ENCODE peak calls at places on chromosome 11, in eight cellular contexts. One of them, this sample, is unnamed.

GRCh38 chr11:2446590-2447252 is 1.9 kb downstream of the KCNQ1 start:
- DNase-seq in retina: no peak
- DNase-seq in LoVo: no peak
- DNase-seq in GM10248: no peak
- DNase-seq in mammary epithelial cell: no peak
- DNase-seq in astrocyte of the cerebellum: no peak
- DNase-seq in left ventricle myocardium inferior: no peak
- DNase-seq in occipital lobe: no peak
- DNase-seq in this sample: peak; percentile 68

GRCh38 chr11:64001552-64002427 is 15.6 kb downstream of the OTUB1 start:
- DNase-seq in retina: no peak
- DNase-seq in LoVo: no peak
- DNase-seq in GM10248: no peak
- DNase-seq in mammary epithelial cell: no peak
- DNase-seq in astrocyte of the cerebellum: no peak
- DNase-seq in left ventricle myocardium inferior: peak; percentile 36
- DNase-seq in occipital lobe: no peak
- DNase-seq in this sample: no peak

GRCh38 chr11:1992111-1992510 is 5.5 kb downstream of the H19 start:
- DNase-seq in retina: no peak
- DNase-seq in LoVo: no peak
- DNase-seq in GM10248: no peak
- DNase-seq in mammary epithelial cell: no peak
- DNase-seq in astrocyte of the cerebellum: no peak
- DNase-seq in left ventricle myocardium inferior: no peak
- DNase-seq in occipital lobe: no peak
- DNase-seq in this sample: no peak

GRCh38 chr11:32597914-32598313 is 14.3 kb downstream of the EIF3M start:
- DNase-seq in retina: no peak
- DNase-seq in LoVo: no peak
- DNase-seq in GM10248: no peak
- DNase-seq in mammary epithelial cell: no peak
- DNase-seq in astrocyte of the cerebellum: no peak
- DNase-seq in left ventricle myocardium inferior: no peak
- DNase-seq in occipital lobe: no peak
- DNase-seq in this sample: no peak

GRCh38 chr11:119347242-119347641 is 737 bp upstream of the MFRP start:
- DNase-seq in retina: no peak
- DNase-seq in LoVo: no peak
- DNase-seq in GM10248: no peak
- DNase-seq in mammary epithelial cell: no peak
- DNase-seq in astrocyte of the cerebellum: no peak
- DNase-seq in left ventricle myocardium inferior: no peak
- DNase-seq in occipital lobe: no peak
- DNase-seq in this sample: no peak

GRCh38 chr11:85481862-85482261 is 145.3 kb downstream of the DLG2 start:
- DNase-seq in retina: no peak
- DNase-seq in LoVo: no peak
- DNase-seq in GM10248: no peak
- DNase-seq in mammary epithelial cell: no peak
- DNase-seq in astrocyte of the cerebellum: no peak
- DNase-seq in left ventricle myocardium inferior: no peak
- DNase-seq in occipital lobe: no peak
- DNase-seq in this sample: no peak

GRCh38 chr11:71446942-71447688 is 1.1 kb downstream of the DHCR7 start:
- DNase-seq in retina: no peak
- DNase-seq in LoVo: no peak
- DNase-seq in GM10248: no peak
- DNase-seq in mammary epithelial cell: peak; percentile 83
- DNase-seq in astrocyte of the cerebellum: peak; percentile 12
- DNase-seq in left ventricle myocardium inferior: no peak
- DNase-seq in occipital lobe: no peak
- DNase-seq in this sample: no peak

GRCh38 chr11:68413591-68413999 is 47.0 kb upstream of the PPP6R3 start:
- DNase-seq in retina: no peak
- DNase-seq in LoVo: no peak
- DNase-seq in GM10248: no peak
- DNase-seq in mammary epithelial cell: no peak
- DNase-seq in astrocyte of the cerebellum: no peak
- DNase-seq in left ventricle myocardium inferior: no peak
- DNase-seq in occipital lobe: no peak
- DNase-seq in this sample: no peak

GRCh38 chr11:64229090-64229958 is 1.0 kb upstream of the DNAJC4 start:
- DNase-seq in retina: no peak
- DNase-seq in LoVo: no peak
- DNase-seq in GM10248: no peak
- DNase-seq in mammary epithelial cell: no peak
- DNase-seq in astrocyte of the cerebellum: no peak
- DNase-seq in left ventricle myocardium inferior: no peak
- DNase-seq in occipital lobe: no peak
- DNase-seq in this sample: no peak